ENCODE peak calls at places on chromosomes 11 and 22, in eight cellular contexts. Y, D, C, X, A, M, L and F are unnamed samples.

GRCh38 chr11:12725863-12726666 is 51.8 kb downstream of the TEAD1 start:
- DNase-seq in C (peak), M (no peak), A (no peak), L (no peak), Y (no peak), X (no peak), D (no peak), F (no peak)

GRCh38 chr22:46569055-46569847 is 31.8 kb upstream of the CELSR1 start:
- DNase-seq in L (no peak), A (no peak), M (no peak), D (peak), X (no peak), Y (no peak), C (no peak), F (no peak)

GRCh38 chr11:106276126-106276525 is 198.7 kb downstream of the AASDHPPT start:
- DNase-seq in L (no peak), D (no peak), A (no peak), M (no peak), C (peak), Y (no peak), X (no peak), F (no peak)

GRCh38 chr11:746289-747175 is 732 bp upstream of the TALDO1 start:
- DNase-seq in D (no peak), X (no peak), C (peak), M (peak), L (no peak), A (no peak), Y (no peak), F (peak)

GRCh38 chr11:120013325-120014250 is 124.3 kb downstream of the TRIM29 start:
- DNase-seq in A (no peak), M (peak), C (peak), D (no peak), X (peak), Y (no peak), L (peak), F (peak)

GRCh38 chr11:33970984-33971466 is 79.1 kb upstream of the LMO2 start:
- DNase-seq in C (peak), A (peak), L (peak), X (peak), M (peak), Y (no peak), D (no peak), F (peak)

GRCh38 chr22:41555325-41555724 is 5.5 kb upstream of the CSDC2 start:
- DNase-seq in C (no peak), X (no peak), Y (no peak), A (no peak), L (no peak), D (no peak), M (peak), F (peak)

GRCh38 chr22:50260801-50261614 is 475 bp downstream of the MAPK12 start:
- DNase-seq in M (no peak), D (no peak), C (peak), Y (no peak), L (peak), X (peak), A (no peak), F (peak)

GRCh38 chr22:30087611-30088010 is 7.3 kb downstream of the HORMAD2 start:
- DNase-seq in C (no peak), X (no peak), Y (no peak), A (no peak), L (no peak), M (no peak), D (no peak), F (no peak)

GRCh38 chr11:64676253-64676615 is 46.8 kb downstream of the NRXN2 start:
- DNase-seq in C (no peak), L (no peak), Y (no peak), D (no peak), M (no peak), A (no peak), X (no peak), F (no peak)

GRCh38 chr11:35313066-35313765 is 106.1 kb downstream of the SLC1A2 start:
- DNase-seq in A (no peak), Y (no peak), L (no peak), M (no peak), C (no peak), D (no peak), X (no peak), F (no peak)

GRCh38 chr11:95520765-95521542 is 268.6 kb downstream of the FAM76B start:
- DNase-seq in C (no peak), A (no peak), L (no peak), X (peak), Y (no peak), D (no peak), M (no peak), F (no peak)

GRCh38 chr11:66981976-66982578 is 7.0 kb downstream of the C11orf86 start:
- DNase-seq in X (peak), C (peak), A (peak), Y (peak), L (peak), D (peak), M (peak), F (peak)

GRCh38 chr11:111829185-111829968 is 42.0 kb downstream of the ALG9 start:
- DNase-seq in D (no peak), X (no peak), Y (no peak), C (no peak), L (no peak), M (no peak), A (no peak), F (no peak)

GRCh38 chr22:30481711-30482110 is 9.9 kb upstream of the SEC14L3 start:
- DNase-seq in M (no peak), C (peak), A (no peak), D (no peak), Y (no peak), L (peak), X (peak), F (no peak)

GRCh38 chr11:131883332-131883731 is 512.9 kb downstream of the NTM start:
- DNase-seq in C (no peak), M (no peak), Y (no peak), A (no peak), L (no peak), D (no peak), X (no peak), F (no peak)

GRCh38 chr11:9313648-9314290 is 624 bp downstream of the TMEM41B start:
- DNase-seq in C (peak), A (no peak), M (peak), L (peak), D (no peak), Y (no peak), X (peak), F (peak)

GRCh38 chr22:19619144-19620009 is 94.9 kb upstream of the SEPTIN5 start:
- DNase-seq in Y (no peak), D (no peak), C (no peak), X (no peak), M (no peak), A (no peak), L (peak), F (peak)

GRCh38 chr11:72363112-72363511 is 71.2 kb downstream of the CLPB start:
- DNase-seq in X (no peak), M (no peak), Y (no peak), L (no peak), A (no peak), C (no peak), D (no peak), F (no peak)